ENCODE peak calls at places on chromosomes 16 and 17, in seven cellular contexts. G is BJ; Z is ELR; C is amygdala; L is ascending aorta; S is GM10248; P is stimulated activated CD4-positive, alpha-beta T cell treated with anti-CD3 and anti-CD28 coated beads, Interleukin-1b, Interleukin-23, amount 100 ng/mL, for 24 hours. E is an unnamed sample.
A peak's percentile ranks its signal among the peaks of the same experiment; 100 is the strongest.

GRCh38 chr16:10964891-10965326 is 20.5 kb downstream of the CLEC16A start:
- DNase-seq in G (no peak), Z (peak; percentile 80), C (no peak), L (no peak), S (peak; percentile 64), P (peak; percentile 45), E (no peak)

GRCh38 chr17:44221862-44222111 is 2.3 kb upstream of the UBTF start:
- DNase-seq in G (no peak), Z (no peak), C (no peak), L (no peak), S (no peak), P (no peak), E (no peak)

GRCh38 chr16:53457670-53458069 is 23.4 kb downstream of the RBL2 start:
- DNase-seq in G (no peak), Z (no peak), C (no peak), L (no peak), S (peak; percentile 78), P (peak; percentile 35), E (no peak)

GRCh38 chr17:17362531-17362930 is 59.4 kb downstream of the NT5M start:
- DNase-seq in G (no peak), Z (no peak), C (no peak), L (no peak), S (no peak), P (no peak), E (no peak)

GRCh38 chr16:49513040-49513439 is 139.4 kb downstream of the C16orf78 start:
- DNase-seq in G (no peak), Z (no peak), C (no peak), L (no peak), S (no peak), P (no peak), E (no peak)

GRCh38 chr16:78444-79145 is 570 bp downstream of the MPG start:
- DNase-seq in G (no peak), Z (peak; percentile 52), C (peak; percentile 16), L (no peak), S (peak; percentile 62), P (no peak), E (no peak)

GRCh38 chr16:71708696-71709095 is 15.8 kb downstream of the PHLPP2 start:
- DNase-seq in G (no peak), Z (no peak), C (no peak), L (no peak), S (no peak), P (no peak), E (no peak)

GRCh38 chr16:11379420-11379819 is 34.2 kb downstream of the RMI2 start:
- DNase-seq in G (no peak), Z (peak; percentile 38), C (no peak), L (no peak), S (peak; percentile 73), P (no peak), E (no peak)